ENCODE peak calls at places on chromosomes 1 and 21, in four cellular contexts. One of them, this sample, is unnamed.

GRCh38 chr1:150387200-150387599 is 23.3 kb downstream of the RPRD2 start:
- DNase-seq in HepG2: peak
- DNase-seq in H1: no peak
- DNase-seq in K562: no peak
- DNase-seq in this sample: no peak

GRCh38 chr1:216894499-216894898 is 171.3 kb upstream of the ESRRG start:
- DNase-seq in HepG2: no peak
- DNase-seq in H1: no peak
- DNase-seq in K562: no peak
- DNase-seq in this sample: no peak

GRCh38 chr1:46467183-46467504 is 22.5 kb upstream of the DMBX1 start:
- DNase-seq in HepG2: no peak
- DNase-seq in H1: no peak
- DNase-seq in K562: no peak
- DNase-seq in this sample: no peak

GRCh38 chr1:39110325-39110851 is 84.2 kb downstream of the NDUFS5 start:
- DNase-seq in HepG2: no peak
- DNase-seq in H1: no peak
- DNase-seq in K562: no peak
- DNase-seq in this sample: no peak

GRCh38 chr1:11335417-11336070 is 62.5 kb downstream of the UBIAD1 start:
- DNase-seq in HepG2: no peak
- DNase-seq in H1: no peak
- DNase-seq in K562: no peak
- DNase-seq in this sample: peak

GRCh38 chr1:3886106-3886670 is 13.9 kb downstream of the C1orf174 start:
- DNase-seq in HepG2: no peak
- DNase-seq in H1: no peak
- DNase-seq in K562: no peak
- DNase-seq in this sample: no peak

GRCh38 chr1:234235373-234235772 is 137.9 kb upstream of the COA6 start:
- DNase-seq in HepG2: peak
- DNase-seq in H1: no peak
- DNase-seq in K562: no peak
- DNase-seq in this sample: no peak

GRCh38 chr1:6996371-6996770 is 211.1 kb downstream of the CAMTA1 start:
- DNase-seq in HepG2: no peak
- DNase-seq in H1: no peak
- DNase-seq in K562: no peak
- DNase-seq in this sample: peak

GRCh38 chr1:107147813-107148212 is 7.0 kb downstream of the NTNG1 start:
- DNase-seq in HepG2: peak
- DNase-seq in H1: no peak
- DNase-seq in K562: no peak
- DNase-seq in this sample: no peak

GRCh38 chr1:9101510-9102146 is 27.3 kb downstream of the GPR157 start:
- DNase-seq in HepG2: peak
- DNase-seq in H1: peak
- DNase-seq in K562: peak
- DNase-seq in this sample: no peak

GRCh38 chr1:67441183-67441582 is 11.0 kb upstream of the SERBP1 start:
- DNase-seq in HepG2: peak
- DNase-seq in H1: no peak
- DNase-seq in K562: no peak
- DNase-seq in this sample: no peak

GRCh38 chr1:110478886-110479285 is 27.9 kb downstream of the PROK1 start:
- DNase-seq in HepG2: no peak
- DNase-seq in H1: no peak
- DNase-seq in K562: no peak
- DNase-seq in this sample: no peak

GRCh38 chr1:19480282-19480681 is 5.1 kb downstream of the CAPZB start:
- DNase-seq in HepG2: no peak
- DNase-seq in H1: no peak
- DNase-seq in K562: no peak
- DNase-seq in this sample: no peak

GRCh38 chr1:17419626-17420328 is 19.7 kb downstream of the RCC2 start:
- DNase-seq in HepG2: no peak
- DNase-seq in H1: peak
- DNase-seq in K562: peak
- DNase-seq in this sample: no peak

GRCh38 chr1:245895455-245895959 is 611.6 kb downstream of the SMYD3 start:
- DNase-seq in HepG2: no peak
- DNase-seq in H1: no peak
- DNase-seq in K562: no peak
- DNase-seq in this sample: peak

GRCh38 chr1:14297356-14297755 is 301.1 kb upstream of the KAZN start:
- DNase-seq in HepG2: no peak
- DNase-seq in H1: no peak
- DNase-seq in K562: no peak
- DNase-seq in this sample: no peak

GRCh38 chr1:162733336-162733590 is 57.2 kb upstream of the HSD17B7 start:
- DNase-seq in HepG2: no peak
- DNase-seq in H1: no peak
- DNase-seq in K562: no peak
- DNase-seq in this sample: no peak

GRCh38 chr1:158037876-158038359 is 44.5 kb downstream of the KIRREL1 start:
- DNase-seq in HepG2: no peak
- DNase-seq in H1: no peak
- DNase-seq in K562: no peak
- DNase-seq in this sample: no peak

GRCh38 chr1:201468501-201468843 is 516 bp downstream of the PHLDA3 start:
- DNase-seq in HepG2: no peak
- DNase-seq in H1: no peak
- DNase-seq in K562: no peak
- DNase-seq in this sample: no peak

GRCh38 chr1:5985250-5985649 is 7.0 kb downstream of the NPHP4 start:
- DNase-seq in HepG2: no peak
- DNase-seq in H1: no peak
- DNase-seq in K562: no peak
- DNase-seq in this sample: no peak

GRCh38 chr1:17561561-17561985 is 22.1 kb downstream of the ARHGEF10L start:
- DNase-seq in HepG2: no peak
- DNase-seq in H1: no peak
- DNase-seq in K562: no peak
- DNase-seq in this sample: no peak

GRCh38 chr1:8736927-8737326 is 80.5 kb downstream of the RERE start:
- DNase-seq in HepG2: peak
- DNase-seq in H1: no peak
- DNase-seq in K562: no peak
- DNase-seq in this sample: no peak

GRCh38 chr1:39488012-39488545 is 3.4 kb upstream of the BMP8A start:
- DNase-seq in HepG2: no peak
- DNase-seq in H1: no peak
- DNase-seq in K562: no peak
- DNase-seq in this sample: no peak

GRCh38 chr21:37208056-37208705 is 59.0 kb downstream of the VPS26C start:
- DNase-seq in HepG2: peak
- DNase-seq in H1: no peak
- DNase-seq in K562: peak
- DNase-seq in this sample: peak

GRCh38 chr1:167066333-167067122 is 23.6 kb downstream of the GPA33 start:
- DNase-seq in HepG2: peak
- DNase-seq in H1: peak
- DNase-seq in K562: peak
- DNase-seq in this sample: no peak

GRCh38 chr1:235650341-235651169 is 971 bp upstream of the GNG4 start:
- DNase-seq in HepG2: peak
- DNase-seq in H1: peak
- DNase-seq in K562: no peak
- DNase-seq in this sample: no peak

GRCh38 chr1:37994886-37995566 is 5.2 kb upstream of the SF3A3 start:
- DNase-seq in HepG2: no peak
- DNase-seq in H1: no peak
- DNase-seq in K562: no peak
- DNase-seq in this sample: no peak

GRCh38 chr1:22527555-22528296 is 35.6 kb upstream of the EPHA8 start:
- DNase-seq in HepG2: no peak
- DNase-seq in H1: no peak
- DNase-seq in K562: no peak
- DNase-seq in this sample: no peak

GRCh38 chr1:19448491-19449439 is 36.6 kb downstream of the CAPZB start:
- DNase-seq in HepG2: no peak
- DNase-seq in H1: no peak
- DNase-seq in K562: no peak
- DNase-seq in this sample: no peak

GRCh38 chr1:110673805-110674336 is 869 bp downstream of the KCNA3 start:
- DNase-seq in HepG2: no peak
- DNase-seq in H1: no peak
- DNase-seq in K562: no peak
- DNase-seq in this sample: no peak

GRCh38 chr1:112388436-112388835 is 7.6 kb upstream of the CTTNBP2NL start:
- DNase-seq in HepG2: no peak
- DNase-seq in H1: no peak
- DNase-seq in K562: no peak
- DNase-seq in this sample: no peak

GRCh38 chr1:2642560-2643413 is 10.0 kb upstream of the MMEL1 start:
- DNase-seq in HepG2: peak
- DNase-seq in H1: peak
- DNase-seq in K562: peak
- DNase-seq in this sample: peak

GRCh38 chr1:87636198-87636892 is 307.7 kb downstream of the LMO4 start:
- DNase-seq in HepG2: no peak
- DNase-seq in H1: no peak
- DNase-seq in K562: no peak
- DNase-seq in this sample: no peak

GRCh38 chr1:43058545-43059360 is 100.1 kb upstream of the SLC2A1 start:
- DNase-seq in HepG2: no peak
- DNase-seq in H1: no peak
- DNase-seq in K562: peak
- DNase-seq in this sample: no peak

GRCh38 chr21:14321042-14321441 is 61.9 kb downstream of the HSPA13 start:
- DNase-seq in HepG2: no peak
- DNase-seq in H1: no peak
- DNase-seq in K562: no peak
- DNase-seq in this sample: no peak

GRCh38 chr1:239044829-239045228 is 341.5 kb upstream of the CHRM3 start:
- DNase-seq in HepG2: no peak
- DNase-seq in H1: no peak
- DNase-seq in K562: no peak
- DNase-seq in this sample: no peak

GRCh38 chr1:176820292-176821056 is 344.0 kb downstream of the ASTN1 start:
- DNase-seq in HepG2: no peak
- DNase-seq in H1: no peak
- DNase-seq in K562: no peak
- DNase-seq in this sample: no peak

DNA sequence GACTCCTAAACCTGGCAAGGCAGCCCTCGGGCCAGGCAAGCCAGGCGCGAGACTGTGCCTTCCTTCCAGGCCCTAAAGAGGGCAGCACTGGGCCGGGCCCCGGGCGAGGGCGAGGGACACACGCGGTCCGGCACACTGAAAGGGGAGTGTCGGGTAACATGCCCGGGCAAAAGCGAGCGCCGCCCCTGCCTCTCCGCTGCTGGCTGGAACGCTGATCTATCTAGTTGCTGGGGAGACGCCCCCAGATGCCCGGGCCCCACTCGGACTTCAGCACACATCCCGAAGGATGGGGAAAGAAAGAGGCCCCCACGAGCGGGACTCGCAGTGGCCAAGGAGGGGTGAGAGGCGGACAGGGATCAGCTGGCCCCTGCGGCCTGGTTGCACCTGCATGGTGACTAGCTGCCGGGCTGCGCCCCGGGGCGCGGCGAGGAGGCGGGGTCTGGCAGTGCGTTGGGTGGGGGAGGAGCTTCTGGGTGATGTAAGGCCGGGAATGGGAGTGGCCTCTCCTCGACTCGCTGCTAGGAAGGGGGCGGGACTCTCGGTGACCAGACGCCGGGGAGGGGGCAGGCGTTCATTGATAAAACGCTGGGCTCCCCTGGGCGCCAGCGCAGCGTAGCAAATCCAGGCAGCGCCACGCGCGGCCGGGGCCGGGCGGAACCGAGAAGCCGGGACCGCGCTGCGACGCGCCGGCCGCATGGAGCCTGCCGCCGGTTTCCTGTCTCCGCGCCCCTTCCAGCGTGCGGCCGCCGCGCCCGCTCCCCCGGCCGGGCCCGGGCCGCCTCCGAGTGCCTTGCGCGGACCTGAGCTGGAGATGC is at the start of gene PLK3:
- DNase-seq in HepG2: peak
- DNase-seq in H1: peak
- DNase-seq in K562: peak
- DNase-seq in this sample: peak
- TF ChIP-seq EP300 in HepG2: peak
- TF ChIP-seq EP300 in H1: no peak
- TF ChIP-seq EP300 in K562: no peak
- TF ChIP-seq EP300 in this sample: no peak

GRCh38 chr1:31828341-31828740 is 12.5 kb upstream of the SPOCD1 start:
- DNase-seq in HepG2: no peak
- DNase-seq in H1: no peak
- DNase-seq in K562: peak
- DNase-seq in this sample: no peak
- TF ChIP-seq SP1 in HepG2: no peak
- TF ChIP-seq SP1 in H1: no peak
- TF ChIP-seq SP1 in K562: no peak
- TF ChIP-seq SP1 in this sample: no peak

DNA sequence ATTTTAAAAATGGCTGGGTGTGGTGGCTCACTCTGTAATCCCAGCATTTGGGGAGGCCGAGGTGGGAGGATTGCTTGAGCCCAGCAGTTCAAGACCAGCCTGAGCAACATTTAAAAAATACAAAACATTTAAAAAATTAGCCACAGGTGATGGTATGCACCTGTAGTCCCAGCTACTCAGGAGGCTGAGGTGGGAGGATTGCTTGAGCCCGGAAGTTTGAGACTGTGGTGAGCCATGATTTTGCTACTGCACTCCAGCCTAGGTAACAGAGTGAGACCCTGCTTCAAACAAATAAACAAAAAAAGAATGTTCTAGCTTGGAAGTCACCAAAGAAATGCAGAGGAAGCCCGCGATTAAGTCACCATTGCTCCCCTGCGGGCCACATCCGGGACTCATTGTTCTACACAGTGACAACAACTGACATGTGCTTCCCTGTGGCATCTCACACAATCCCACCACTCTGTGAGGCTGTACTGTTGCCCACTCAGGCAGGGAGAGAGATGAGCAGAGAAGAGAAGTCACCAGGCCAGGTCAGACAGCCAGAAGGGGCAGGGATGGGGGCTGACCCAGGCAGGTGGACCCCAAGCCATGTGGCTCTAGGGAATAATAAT is 18.4 kb upstream of the SPATC1L start:
- DNase-seq in HepG2: no peak
- DNase-seq in H1: no peak
- DNase-seq in K562: no peak
- DNase-seq in this sample: no peak
- TF ChIP-seq EP300 in HepG2: no peak
- TF ChIP-seq EP300 in H1: no peak
- TF ChIP-seq EP300 in K562: no peak
- TF ChIP-seq EP300 in this sample: no peak

GRCh38 chr1:209349372-209350324 is 233.9 kb upstream of the CAMK1G start:
- DNase-seq in HepG2: no peak
- DNase-seq in H1: no peak
- DNase-seq in K562: no peak
- DNase-seq in this sample: no peak
- TF ChIP-seq SP1 in HepG2: no peak
- TF ChIP-seq SP1 in H1: no peak
- TF ChIP-seq SP1 in K562: no peak
- TF ChIP-seq SP1 in this sample: no peak

This sample was measured in GM12878.